ENCODE peak calls at places on chromosomes 12 and 14, in six cellular contexts. J is tibial nerve, L is erythroblast, N is prostate gland, R is testis, A is stomach. Q is an unnamed sample.

GRCh38 chr14:95150910-95151309 is 6.4 kb downstream of the DICER1 start:
- DNase-seq in J (no peak), L (no peak), N (no peak), R (no peak), A (no peak), Q (no peak)

GRCh38 chr12:115440438-115440837 is 756.5 kb upstream of the TBX3 start:
- DNase-seq in J (no peak), L (peak; percentile 2), N (no peak), R (no peak), A (peak; percentile 42), Q (peak; percentile 80)

GRCh38 chr12:13348464-13348863 is 151.9 kb downstream of the EMP1 start:
- DNase-seq in J (no peak), L (no peak), N (no peak), R (no peak), A (no peak), Q (no peak)

GRCh38 chr12:106919910-106920544 is 35.7 kb upstream of the TMEM263 start:
- DNase-seq in J (no peak), L (peak; percentile 75), N (peak; percentile 11), R (peak; percentile 24), A (no peak), Q (no peak)

GRCh38 chr12:22626429-22626828 is 1.5 kb downstream of the ETNK1 start:
- DNase-seq in J (no peak), L (peak; percentile 44), N (peak; percentile 28), R (peak; percentile 51), A (no peak), Q (no peak)

GRCh38 chr12:47824198-47824597 is 4.5 kb upstream of the HDAC7 start:
- DNase-seq in J (no peak), L (no peak), N (no peak), R (no peak), A (no peak), Q (no peak)

GRCh38 chr12:26239508-26240328 is 44.3 kb downstream of the SSPN start:
- DNase-seq in J (peak; percentile 76), L (no peak), N (peak; percentile 63), R (peak; percentile 63), A (no peak), Q (peak; percentile 64)

GRCh38 chr14:69996197-69996596 is 117.0 kb downstream of the SMOC1 start:
- DNase-seq in J (no peak), L (no peak), N (no peak), R (no peak), A (no peak), Q (peak; percentile 26)

DNA sequence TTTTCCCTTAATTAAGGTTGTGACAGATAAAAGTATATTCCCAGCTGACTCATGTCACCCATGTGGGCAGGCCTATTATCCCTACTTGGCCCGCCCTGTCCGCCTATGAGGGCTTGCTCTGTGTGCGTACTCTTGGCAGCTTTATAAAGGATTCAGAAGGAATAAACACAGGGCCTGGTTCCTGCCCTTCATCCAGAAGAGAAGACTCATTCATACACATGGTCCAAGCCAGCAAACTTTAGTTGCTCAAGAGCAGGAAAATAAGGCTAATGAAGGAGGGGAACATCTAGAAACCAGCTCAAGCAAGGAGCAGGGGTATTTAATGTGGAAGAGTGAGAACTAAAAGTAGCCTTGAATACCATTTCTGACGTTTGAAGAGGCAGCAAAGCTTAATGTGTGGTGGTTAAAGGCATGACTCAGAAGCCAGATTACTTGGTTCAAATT is 141.9 kb downstream of the CRADD start:
- DNase-seq in J (peak; percentile 34), L (no peak), N (peak; percentile 73), R (peak; percentile 64), A (peak; percentile 39), Q (no peak)
- TF ChIP-seq POLR2A in J (peak; percentile 7), L (no peak), N (no peak), R (no peak), A (no peak), Q (no peak)

DNA sequence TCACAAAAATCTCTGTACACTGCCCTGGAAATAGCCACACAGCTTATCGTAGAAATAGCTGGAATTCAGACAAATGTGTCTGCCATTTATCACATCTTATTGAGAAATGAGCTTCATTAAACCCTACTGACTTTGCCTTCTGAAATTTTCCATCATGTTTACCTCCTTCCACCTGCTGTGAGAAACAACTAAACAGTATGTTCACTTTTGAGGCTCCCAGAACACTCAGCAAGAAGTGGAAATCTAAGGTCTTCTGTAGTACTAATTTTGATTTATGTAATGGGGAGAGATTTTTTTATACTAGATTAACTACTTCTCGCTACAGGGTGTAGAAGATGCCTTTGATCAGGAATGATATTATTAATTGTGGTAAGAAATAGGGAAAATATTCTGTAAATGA is 268.0 kb downstream of the KCNC2 start:
- DNase-seq in J (no peak), L (no peak), N (no peak), R (no peak), A (no peak), Q (no peak)
- TF ChIP-seq POLR2A in J (no peak), L (no peak), N (no peak), R (no peak), A (no peak), Q (no peak)

GRCh38 chr12:109995703-109996482 is at the start of gene GIT2:
- DNase-seq in J (peak; percentile 84), L (peak; percentile 95), N (peak; percentile 92), R (peak; percentile 96), A (peak; percentile 95), Q (peak; percentile 87)
- TF ChIP-seq POLR2A in J (peak; percentile 71), L (peak; percentile 69), N (peak; percentile 74), R (peak; percentile 45), A (no peak), Q (peak; percentile 87)

GRCh38 chr12:1830981-1831930 is 10.9 kb downstream of the LRTM2 start:
- DNase-seq in J (no peak), L (peak; percentile 53), N (peak; percentile 90), R (peak; percentile 36), A (peak; percentile 93), Q (no peak)
- TF ChIP-seq POLR2A in J (no peak), L (no peak), N (no peak), R (no peak), A (no peak), Q (no peak)

DNA sequence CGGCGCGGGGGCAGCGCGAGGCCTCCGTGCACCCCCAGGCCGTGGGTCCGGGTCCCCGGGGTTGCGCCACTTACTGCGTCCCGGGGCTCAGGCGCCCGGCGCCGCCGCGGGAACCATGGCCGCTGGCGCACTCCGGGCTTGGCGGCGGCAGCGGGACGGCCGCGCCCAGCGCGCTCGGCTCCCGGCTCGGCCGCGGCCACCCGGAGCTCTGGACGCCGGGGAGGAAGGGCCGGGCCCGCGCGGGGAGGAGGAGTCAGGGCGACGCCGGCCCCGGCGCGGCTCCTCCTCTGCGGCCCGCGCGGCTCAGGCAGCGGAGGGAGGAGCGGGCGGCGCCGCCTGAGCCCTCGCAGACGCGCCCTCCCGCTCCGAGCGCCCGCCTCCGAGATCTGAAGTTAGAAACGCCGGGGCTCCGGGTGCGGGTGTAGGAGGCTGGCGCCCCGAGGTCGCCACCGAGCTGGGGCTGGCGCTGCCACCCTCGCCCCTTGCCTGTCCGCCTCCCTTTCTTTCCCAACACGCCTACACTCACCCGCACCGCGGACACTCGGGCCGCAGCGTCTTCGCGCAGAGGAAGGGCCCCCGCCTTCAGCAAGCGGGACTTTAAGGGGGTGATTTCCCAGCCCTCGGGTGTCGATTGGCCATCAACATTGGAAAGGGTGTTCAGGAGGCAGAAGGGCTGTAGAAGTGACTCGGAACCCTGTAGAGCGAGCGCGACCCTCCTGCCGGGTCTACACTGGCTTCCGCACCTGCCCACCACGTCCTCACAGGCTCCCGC is at the start of gene NIN:
- DNase-seq in J (peak; percentile 54), L (peak; percentile 89), N (peak; percentile 60), R (peak; percentile 59), A (peak; percentile 83), Q (peak; percentile 57)
- TF ChIP-seq POLR2A in J (peak; percentile 59), L (peak; percentile 53), N (peak; percentile 53), R (no peak), A (no peak), Q (peak; percentile 47)

DNA sequence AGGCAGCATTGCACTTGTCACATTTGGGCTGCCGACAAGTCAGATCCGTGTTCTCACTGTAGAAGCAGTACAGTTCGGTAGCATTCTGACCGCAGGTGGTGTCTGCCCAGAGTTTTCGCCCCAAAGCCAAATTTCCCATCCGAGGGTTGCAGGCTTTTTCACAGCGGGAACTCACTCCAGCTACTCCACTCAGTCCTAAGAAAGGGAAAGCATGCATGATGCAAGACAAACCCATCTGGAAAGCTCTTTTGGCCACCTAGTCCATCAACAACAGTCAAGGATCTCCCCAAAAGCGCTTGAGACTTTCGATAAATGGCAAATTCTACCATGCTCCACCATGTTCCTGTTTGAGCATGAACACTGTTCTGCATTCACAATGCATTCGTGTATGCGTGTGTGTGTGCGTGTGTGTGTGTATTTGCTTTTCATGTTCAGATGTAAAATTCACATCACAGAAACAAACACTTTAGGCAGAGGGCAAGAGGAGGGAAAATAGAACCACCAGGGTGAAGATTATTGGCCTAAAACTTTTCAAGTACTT is 3.2 kb downstream of the NTN4 start:
- DNase-seq in J (no peak), L (no peak), N (no peak), R (no peak), A (no peak), Q (no peak)
- TF ChIP-seq POLR2A in J (no peak), L (no peak), N (no peak), R (no peak), A (no peak), Q (no peak)